ENCODE peak calls at places on chromosomes 11 and 22, in six cellular contexts. Y, A, M, R, F and U are unnamed samples.

GRCh38 chr11:8756201-8756600 is 73.6 kb downstream of the RPL27A start:
- DNase-seq in R (no peak), M (no peak), F (no peak), Y (no peak), A (peak), U (no peak)

GRCh38 chr11:108369064-108369463 is 98.3 kb downstream of the C11orf65 start:
- DNase-seq in M (no peak), A (no peak), F (no peak), Y (no peak), R (no peak), U (no peak)

GRCh38 chr22:37708580-37709444 is 12.0 kb downstream of the TRIOBP start:
- DNase-seq in R (no peak), M (no peak), A (no peak), Y (no peak), F (no peak), U (no peak)

GRCh38 chr22:39117585-39118191 is 20.6 kb downstream of the APOBEC3H start:
- DNase-seq in M (peak), Y (peak), A (peak), F (peak), R (peak), U (no peak)

GRCh38 chr22:27778299-27779090 is 23.1 kb downstream of the MN1 start:
- DNase-seq in Y (no peak), F (no peak), M (no peak), A (peak), R (no peak), U (no peak)

GRCh38 chr22:27438271-27438980 is 363.1 kb downstream of the MN1 start:
- DNase-seq in F (no peak), A (peak), Y (no peak), M (no peak), R (no peak), U (no peak)

GRCh38 chr22:17997456-17997855 is 26.9 kb downstream of the MICAL3 start:
- DNase-seq in F (peak), Y (no peak), R (no peak), M (no peak), A (no peak), U (no peak)

GRCh38 chr11:834371-835316 is 1.9 kb downstream of the CD151 start:
- DNase-seq in F (no peak), A (peak), M (no peak), R (no peak), Y (no peak), U (no peak)

GRCh38 chr11:17171342-17171741 is 36.4 kb downstream of the PIK3C2A start:
- DNase-seq in M (no peak), F (no peak), Y (no peak), R (no peak), A (peak), U (no peak)

GRCh38 chr11:34366522-34366921 is 8.7 kb upstream of the ABTB2 start:
- DNase-seq in A (peak), Y (no peak), R (no peak), M (no peak), F (no peak), U (peak)

GRCh38 chr11:103055174-103055890 is 36.6 kb downstream of the DCUN1D5 start:
- DNase-seq in F (peak), A (peak), R (no peak), M (peak), Y (no peak), U (no peak)

GRCh38 chr11:61125310-61125684 is 23.0 kb downstream of the CD5 start:
- DNase-seq in A (no peak), Y (no peak), R (no peak), F (no peak), M (no peak), U (no peak)

GRCh38 chr11:65446446-65447277 is 24.1 kb downstream of the NEAT1 start:
- DNase-seq in Y (no peak), M (no peak), A (peak), F (peak), R (no peak), U (no peak)

GRCh38 chr22:46892866-46893265 is 130.4 kb downstream of the TBC1D22A start:
- DNase-seq in R (no peak), A (no peak), Y (no peak), M (no peak), F (no peak), U (no peak)

GRCh38 chr11:48024635-48025071 is 44.3 kb downstream of the PTPRJ start:
- DNase-seq in Y (no peak), R (no peak), F (no peak), M (no peak), A (no peak), U (no peak)

GRCh38 chr11:68774188-68774585 is 22.9 kb upstream of the TESMIN start:
- DNase-seq in M (no peak), Y (no peak), A (no peak), F (no peak), R (no peak), U (no peak)

GRCh38 chr22:27295071-27295470 is 506.5 kb downstream of the MN1 start:
- DNase-seq in A (no peak), R (no peak), Y (no peak), F (no peak), M (no peak), U (no peak)

GRCh38 chr11:86990520-86990919 is 35.3 kb upstream of the FZD4 start:
- DNase-seq in A (peak), R (no peak), M (no peak), F (peak), Y (no peak), U (no peak)

GRCh38 chr11:105045897-105046296 is 762 bp upstream of the CARD16 start:
- DNase-seq in A (peak), Y (no peak), R (no peak), F (no peak), M (no peak), U (no peak)

GRCh38 chr22:41772645-41773044 is 27.8 kb upstream of the CCDC134 start:
- DNase-seq in Y (no peak), R (no peak), A (no peak), F (no peak), M (no peak), U (no peak)

GRCh38 chr11:44823006-44823405 is 96.2 kb downstream of the TSPAN18 start:
- DNase-seq in Y (no peak), F (no peak), A (no peak), M (no peak), R (no peak), U (no peak)

GRCh38 chr22:35568751-35569725 is 28.4 kb downstream of the RASD2 start:
- DNase-seq in F (peak), M (no peak), A (peak), Y (no peak), R (no peak), U (no peak)

GRCh38 chr22:39731881-39732555 is 161.5 kb downstream of the CACNA1I start:
- DNase-seq in R (no peak), Y (no peak), F (no peak), M (no peak), A (no peak), U (no peak)